ENCODE peak calls at places on chromosomes 16 and 17, in nine cellular contexts. I, G, L, K, A, X, C, S and D are unnamed samples.

GRCh38 chr16:68356249-68356918 is 45.6 kb downstream of the PRMT7 start:
- DNase-seq in I (no peak), L (peak; percentile 76), X (no peak), S (no peak), K (no peak), C (peak; percentile 31), G (no peak), A (peak; percentile 61), D (no peak)

GRCh38 chr17:3980381-3980975 is 16.2 kb upstream of the ATP2A3 start:
- DNase-seq in G (no peak), I (peak; percentile 92), K (no peak), S (peak; percentile 67), C (no peak), X (peak; percentile 45), A (no peak), L (no peak), D (no peak)

GRCh38 chr17:76161619-76162222 is 20.7 kb upstream of the FOXJ1 start:
- DNase-seq in G (no peak), A (no peak), C (no peak), X (no peak), I (no peak), S (no peak), L (no peak), K (no peak), D (no peak)

GRCh38 chr17:28896884-28897768 is at the start of gene FLOT2:
- DNase-seq in A (peak; percentile 48), S (peak; percentile 89), X (peak; percentile 86), G (peak; percentile 92), I (peak; percentile 90), K (peak; percentile 78), C (peak; percentile 64), L (peak; percentile 73), D (peak; percentile 55)

GRCh38 chr17:69783865-69784264 is 291.2 kb upstream of the KCNJ16 start:
- DNase-seq in A (no peak), L (no peak), C (no peak), X (no peak), G (no peak), S (no peak), K (no peak), I (no peak), D (no peak)

GRCh38 chr17:68294196-68294555 is 2.9 kb downstream of the ARSG start:
- DNase-seq in G (no peak), K (no peak), I (no peak), A (no peak), S (no peak), X (no peak), L (no peak), C (no peak), D (no peak)

GRCh38 chr17:78154903-78155811 is 9.0 kb downstream of the C17orf99 start:
- DNase-seq in X (no peak), A (no peak), S (no peak), G (no peak), L (peak; percentile 34), K (no peak), C (no peak), I (no peak), D (no peak)

GRCh38 chr16:54936979-54937672 is 6.5 kb downstream of the IRX5 start:
- DNase-seq in K (no peak), C (no peak), L (no peak), I (no peak), S (no peak), X (peak; percentile 89), G (no peak), A (no peak), D (no peak)

GRCh38 chr16:64882385-64882784 is 239.5 kb downstream of the CDH11 start:
- DNase-seq in I (no peak), X (no peak), A (no peak), L (no peak), C (no peak), G (no peak), K (no peak), S (no peak), D (no peak)

GRCh38 chr16:61313931-61314330 is 722.3 kb downstream of the CDH8 start:
- DNase-seq in G (no peak), X (no peak), A (no peak), S (no peak), C (no peak), K (no peak), L (no peak), I (no peak), D (no peak)

GRCh38 chr16:54931041-54931756 is 534 bp downstream of the IRX5 start:
- DNase-seq in S (peak; percentile 83), G (no peak), I (peak; percentile 73), C (no peak), X (peak; percentile 77), K (no peak), A (no peak), L (no peak), D (peak; percentile 15)

GRCh38 chr16:69927056-69927757 is 23.9 kb upstream of the CLEC18A start:
- DNase-seq in I (no peak), C (peak; percentile 25), K (no peak), G (no peak), L (no peak), X (no peak), S (peak; percentile 91), A (no peak), D (no peak)

GRCh38 chr17:7541074-7541621 is 7.7 kb upstream of the TNFSF12 start:
- DNase-seq in K (no peak), X (no peak), G (no peak), A (no peak), I (no peak), C (no peak), L (no peak), S (peak; percentile 38), D (no peak)

GRCh38 chr16:78689536-78689935 is 590.1 kb downstream of the WWOX start:
- DNase-seq in X (no peak), G (no peak), K (no peak), I (no peak), C (no peak), S (no peak), A (no peak), L (no peak), D (no peak)

GRCh38 chr17:47961406-47961805 is 3.7 kb upstream of the PRR15L start:
- DNase-seq in C (no peak), K (no peak), S (no peak), I (no peak), A (no peak), G (no peak), L (no peak), X (no peak), D (no peak)

GRCh38 chr16:84817613-84818012 is 2.2 kb upstream of the CRISPLD2 start:
- DNase-seq in S (no peak), C (no peak), G (no peak), I (no peak), A (no peak), X (no peak), L (no peak), K (no peak), D (no peak)

GRCh38 chr17:75125984-75126383 is 5.6 kb downstream of the NT5C start:
- DNase-seq in I (no peak), C (no peak), L (no peak), G (no peak), A (no peak), X (no peak), K (no peak), S (no peak), D (no peak)

GRCh38 chr17:72691601-72692000 is 400.9 kb downstream of the SLC39A11 start:
- DNase-seq in L (no peak), A (no peak), C (no peak), K (no peak), S (no peak), X (no peak), G (no peak), I (no peak), D (no peak)

GRCh38 chr16:14302031-14302398 is 230.9 kb downstream of the MRTFB start:
- DNase-seq in I (peak; percentile 58), G (peak; percentile 71), A (no peak), S (peak; percentile 86), K (peak; percentile 63), L (no peak), X (no peak), C (peak; percentile 29), D (peak; percentile 59)

GRCh38 chr17:1029196-1029911 is 32.4 kb downstream of the TIMM22 start:
- DNase-seq in G (peak; percentile 38), K (no peak), S (peak; percentile 91), I (no peak), C (no peak), A (no peak), X (no peak), L (no peak), D (no peak)

GRCh38 chr17:57379237-57380054 is 123.1 kb downstream of the MSI2 start:
- DNase-seq in X (no peak), I (peak; percentile 9), S (no peak), A (no peak), L (no peak), K (peak; percentile 77), C (no peak), G (no peak), D (no peak)

GRCh38 chr17:27494192-27495091 is 38.2 kb downstream of the KSR1 start:
- DNase-seq in L (no peak), K (peak; percentile 33), S (peak; percentile 92), G (peak; percentile 65), C (peak; percentile 39), I (peak; percentile 71), X (no peak), A (no peak), D (peak; percentile 12)

GRCh38 chr17:731943-732787 is at the start of gene TLCD3A:
- DNase-seq in I (peak; percentile 71), G (peak; percentile 73), K (peak; percentile 69), S (peak; percentile 91), X (peak; percentile 90), L (peak; percentile 66), A (peak; percentile 34), C (peak; percentile 39), D (peak; percentile 68)

GRCh38 chr17:35376245-35376644 is 2.8 kb upstream of the SLFN11 start:
- DNase-seq in G (no peak), L (no peak), I (peak; percentile 41), A (no peak), X (no peak), S (no peak), K (no peak), C (no peak), D (no peak)

GRCh38 chr17:73765824-73766563 is 121.7 kb upstream of the SDK2 start:
- DNase-seq in K (no peak), L (no peak), X (no peak), A (no peak), C (no peak), S (no peak), I (peak; percentile 82), G (no peak), D (no peak)

GRCh38 chr16:31134091-31134571 is 1.4 kb downstream of the PRSS8 start:
- DNase-seq in C (no peak), K (no peak), A (no peak), X (no peak), I (no peak), L (no peak), G (peak; percentile 52), S (no peak), D (no peak)

GRCh38 chr17:49045376-49045775 is 48.2 kb downstream of the IGF2BP1 start:
- DNase-seq in K (no peak), X (no peak), L (no peak), G (no peak), I (no peak), S (no peak), A (no peak), C (no peak), D (no peak)

GRCh38 chr17:18217412-18218015 is 7.9 kb upstream of the LLGL1 start:
- DNase-seq in I (peak; percentile 64), K (peak; percentile 97), S (peak; percentile 90), X (peak; percentile 90), C (peak; percentile 59), G (peak; percentile 75), A (peak; percentile 58), L (peak; percentile 82), D (peak; percentile 88)

GRCh38 chr16:10745856-10746255 is 2.2 kb downstream of the NUBP1 start:
- DNase-seq in L (no peak), K (no peak), G (no peak), S (no peak), X (no peak), C (no peak), I (no peak), A (no peak), D (no peak)